ENCODE peak calls at places on chromosomes 6 and 20, in seven cellular contexts. One of them, this sample, is unnamed.

GRCh38 chr6:146770275-146770964 is 171.6 kb downstream of the ADGB start:
- DNase-seq in epithelial cell of esophagus: no peak
- DNase-seq in heart left ventricle: no peak
- DNase-seq in neural progenitor cell: no peak
- DNase-seq in stomach: no peak
- DNase-seq in astrocyte of the spinal cord: no peak
- DNase-seq in IMR-90: no peak
- DNase-seq in this sample: no peak

GRCh38 chr6:17086469-17086868 is 15.4 kb upstream of the STMND1 start:
- DNase-seq in epithelial cell of esophagus: peak
- DNase-seq in heart left ventricle: peak
- DNase-seq in neural progenitor cell: peak
- DNase-seq in stomach: peak
- DNase-seq in astrocyte of the spinal cord: peak
- DNase-seq in IMR-90: peak
- DNase-seq in this sample: no peak

GRCh38 chr20:63132131-63132714 is 83.7 kb downstream of the YTHDF1 start:
- DNase-seq in epithelial cell of esophagus: no peak
- DNase-seq in heart left ventricle: peak
- DNase-seq in neural progenitor cell: no peak
- DNase-seq in stomach: no peak
- DNase-seq in astrocyte of the spinal cord: no peak
- DNase-seq in IMR-90: no peak
- DNase-seq in this sample: peak

GRCh38 chr6:138287144-138287955 is 69.1 kb upstream of the PBOV1 start:
- DNase-seq in epithelial cell of esophagus: peak
- DNase-seq in heart left ventricle: no peak
- DNase-seq in neural progenitor cell: peak
- DNase-seq in stomach: peak
- DNase-seq in astrocyte of the spinal cord: peak
- DNase-seq in IMR-90: no peak
- DNase-seq in this sample: no peak

GRCh38 chr6:51027283-51028065 is 208.8 kb downstream of the TFAP2B start:
- DNase-seq in epithelial cell of esophagus: no peak
- DNase-seq in heart left ventricle: no peak
- DNase-seq in neural progenitor cell: no peak
- DNase-seq in stomach: no peak
- DNase-seq in astrocyte of the spinal cord: no peak
- DNase-seq in IMR-90: no peak
- DNase-seq in this sample: no peak

GRCh38 chr20:59123011-59123676 is 40.5 kb upstream of the ZNF831 start:
- DNase-seq in epithelial cell of esophagus: no peak
- DNase-seq in heart left ventricle: no peak
- DNase-seq in neural progenitor cell: no peak
- DNase-seq in stomach: no peak
- DNase-seq in astrocyte of the spinal cord: no peak
- DNase-seq in IMR-90: no peak
- DNase-seq in this sample: no peak

GRCh38 chr6:33620584-33621395 is at the start of gene ITPR3:
- DNase-seq in epithelial cell of esophagus: peak
- DNase-seq in heart left ventricle: peak
- DNase-seq in neural progenitor cell: peak
- DNase-seq in stomach: peak
- DNase-seq in astrocyte of the spinal cord: peak
- DNase-seq in IMR-90: peak
- DNase-seq in this sample: no peak

GRCh38 chr6:122789862-122790739 is 1.0 kb downstream of the SMPDL3A start:
- DNase-seq in epithelial cell of esophagus: peak
- DNase-seq in heart left ventricle: peak
- DNase-seq in neural progenitor cell: peak
- DNase-seq in stomach: no peak
- DNase-seq in astrocyte of the spinal cord: peak
- DNase-seq in IMR-90: peak
- DNase-seq in this sample: no peak

GRCh38 chr6:11196511-11197174 is 35.8 kb downstream of the NEDD9 start:
- DNase-seq in epithelial cell of esophagus: no peak
- DNase-seq in heart left ventricle: no peak
- DNase-seq in neural progenitor cell: peak
- DNase-seq in stomach: no peak
- DNase-seq in astrocyte of the spinal cord: peak
- DNase-seq in IMR-90: peak
- DNase-seq in this sample: peak

GRCh38 chr6:77466055-77467028 is 3.1 kb upstream of the HTR1B start:
- DNase-seq in epithelial cell of esophagus: peak
- DNase-seq in heart left ventricle: no peak
- DNase-seq in neural progenitor cell: peak
- DNase-seq in stomach: peak
- DNase-seq in astrocyte of the spinal cord: peak
- DNase-seq in IMR-90: peak
- DNase-seq in this sample: no peak

GRCh38 chr20:62224113-62224855 is 4.2 kb upstream of the HRH3 start:
- DNase-seq in epithelial cell of esophagus: no peak
- DNase-seq in heart left ventricle: no peak
- DNase-seq in neural progenitor cell: no peak
- DNase-seq in stomach: no peak
- DNase-seq in astrocyte of the spinal cord: no peak
- DNase-seq in IMR-90: no peak
- DNase-seq in this sample: no peak

GRCh38 chr6:111306104-111306888 is 176.7 kb downstream of the REV3L start:
- DNase-seq in epithelial cell of esophagus: peak
- DNase-seq in heart left ventricle: no peak
- DNase-seq in neural progenitor cell: no peak
- DNase-seq in stomach: no peak
- DNase-seq in astrocyte of the spinal cord: no peak
- DNase-seq in IMR-90: no peak
- DNase-seq in this sample: no peak

GRCh38 chr6:37794825-37795224 is 24.7 kb upstream of the ZFAND3 start:
- DNase-seq in epithelial cell of esophagus: peak
- DNase-seq in heart left ventricle: no peak
- DNase-seq in neural progenitor cell: no peak
- DNase-seq in stomach: no peak
- DNase-seq in astrocyte of the spinal cord: peak
- DNase-seq in IMR-90: peak
- DNase-seq in this sample: no peak

GRCh38 chr6:35368038-35368887 is 25.9 kb downstream of the PPARD start:
- DNase-seq in epithelial cell of esophagus: peak
- DNase-seq in heart left ventricle: no peak
- DNase-seq in neural progenitor cell: no peak
- DNase-seq in stomach: no peak
- DNase-seq in astrocyte of the spinal cord: peak
- DNase-seq in IMR-90: peak
- DNase-seq in this sample: no peak

GRCh38 chr20:61871913-61872312 is 193.8 kb downstream of the TAF4 start:
- DNase-seq in epithelial cell of esophagus: no peak
- DNase-seq in heart left ventricle: no peak
- DNase-seq in neural progenitor cell: no peak
- DNase-seq in stomach: no peak
- DNase-seq in astrocyte of the spinal cord: no peak
- DNase-seq in IMR-90: no peak
- DNase-seq in this sample: no peak

GRCh38 chr20:60968853-60969720 is 283.0 kb upstream of the CDH4 start:
- DNase-seq in epithelial cell of esophagus: no peak
- DNase-seq in heart left ventricle: no peak
- DNase-seq in neural progenitor cell: no peak
- DNase-seq in stomach: no peak
- DNase-seq in astrocyte of the spinal cord: no peak
- DNase-seq in IMR-90: no peak
- DNase-seq in this sample: no peak

DNA sequence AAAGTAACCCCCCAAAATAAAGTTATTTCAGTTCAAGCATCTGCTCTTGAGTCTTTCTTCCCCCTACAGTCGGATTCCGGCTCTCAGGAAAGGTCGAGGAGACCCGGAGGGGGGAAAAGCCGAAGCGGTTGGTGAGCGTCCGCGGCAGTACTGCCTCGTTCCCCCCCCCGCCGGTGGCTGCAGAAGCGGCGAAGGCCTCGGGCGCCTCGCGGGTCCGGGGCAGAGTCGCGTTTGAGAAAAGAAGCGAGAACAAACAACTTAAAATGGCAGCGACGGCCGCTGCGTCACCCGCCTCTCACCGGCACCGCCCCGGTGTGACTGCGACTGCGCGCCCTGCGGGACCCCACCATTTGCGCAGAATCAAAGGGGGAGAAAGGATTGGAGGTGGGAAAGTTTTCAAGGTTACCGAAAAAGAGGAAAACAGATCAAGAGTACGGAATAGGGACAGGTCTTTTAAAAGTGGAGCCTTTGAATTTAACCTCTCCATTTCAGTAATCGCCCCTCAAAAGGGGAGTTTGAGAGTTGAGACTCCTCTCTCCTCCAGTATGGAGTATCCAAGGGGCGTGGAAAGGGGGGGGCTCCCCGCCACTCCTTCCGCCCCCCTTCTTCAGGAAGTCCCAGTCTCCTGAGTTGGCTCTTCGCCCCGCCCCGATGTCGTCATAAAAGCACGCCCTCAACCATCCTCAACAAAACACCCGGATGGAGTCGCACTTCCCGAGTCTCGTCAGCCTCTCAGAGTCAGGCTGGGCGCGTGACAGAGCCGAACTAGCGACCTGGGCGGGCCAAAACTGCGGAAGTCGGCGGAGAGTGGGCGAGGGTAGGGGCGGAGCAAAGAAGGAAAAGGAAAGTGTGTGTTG is 1.9 kb upstream of the C6orf62 start:
- DNase-seq in epithelial cell of esophagus: peak
- DNase-seq in heart left ventricle: peak
- DNase-seq in neural progenitor cell: peak
- DNase-seq in stomach: peak
- DNase-seq in astrocyte of the spinal cord: peak
- DNase-seq in IMR-90: peak
- DNase-seq in this sample: peak
- TF ChIP-seq CTCF in epithelial cell of esophagus: no peak
- TF ChIP-seq CTCF in heart left ventricle: no peak
- TF ChIP-seq CTCF in neural progenitor cell: no peak
- TF ChIP-seq CTCF in stomach: no peak
- TF ChIP-seq CTCF in astrocyte of the spinal cord: peak
- TF ChIP-seq CTCF in IMR-90: no peak
- TF ChIP-seq CTCF in this sample: no peak

DNA sequence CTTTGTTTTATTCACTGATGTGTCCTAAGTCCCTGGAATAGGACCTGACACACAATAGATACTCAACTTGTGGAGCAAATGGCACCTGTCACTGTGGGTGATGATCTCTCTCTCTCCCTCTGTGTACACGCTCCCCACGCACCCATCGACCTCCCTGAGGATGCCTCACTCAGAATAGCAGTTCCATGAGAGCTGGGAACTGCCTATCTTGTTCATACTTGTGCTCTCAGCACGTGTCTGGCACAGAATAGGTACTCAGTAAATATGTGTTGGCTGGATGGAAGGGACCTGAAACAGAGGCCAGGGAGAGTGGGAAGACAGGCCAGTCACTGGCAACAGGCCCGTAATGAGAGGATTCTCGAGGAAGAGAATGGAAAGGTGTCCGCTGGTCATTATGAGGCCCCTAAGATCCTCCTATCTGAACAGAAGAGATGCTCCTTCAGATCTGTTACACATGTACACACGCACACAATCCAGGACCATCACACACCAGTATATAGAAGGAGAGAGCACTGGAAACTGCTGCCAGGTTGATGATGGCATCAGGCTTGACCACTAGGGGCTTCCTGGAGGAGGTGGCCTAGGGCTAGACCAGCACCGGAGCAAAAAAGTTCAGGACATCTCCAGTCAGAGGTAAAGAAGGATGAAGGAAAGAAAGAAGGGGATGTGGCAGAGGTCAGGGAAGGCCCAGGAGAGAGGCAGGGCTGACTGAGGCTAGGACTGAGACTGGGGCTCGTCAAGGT is 30.9 kb downstream of the VEGFA start:
- DNase-seq in epithelial cell of esophagus: no peak
- DNase-seq in heart left ventricle: no peak
- DNase-seq in neural progenitor cell: no peak
- DNase-seq in stomach: no peak
- DNase-seq in astrocyte of the spinal cord: no peak
- DNase-seq in IMR-90: no peak
- DNase-seq in this sample: no peak
- TF ChIP-seq CTCF in epithelial cell of esophagus: peak
- TF ChIP-seq CTCF in heart left ventricle: no peak
- TF ChIP-seq CTCF in neural progenitor cell: peak
- TF ChIP-seq CTCF in stomach: no peak
- TF ChIP-seq CTCF in astrocyte of the spinal cord: no peak
- TF ChIP-seq CTCF in IMR-90: no peak
- TF ChIP-seq CTCF in this sample: no peak

GRCh38 chr20:9169409-9169808 is 100.5 kb downstream of the PLCB4 start:
- DNase-seq in epithelial cell of esophagus: no peak
- DNase-seq in heart left ventricle: no peak
- DNase-seq in neural progenitor cell: no peak
- DNase-seq in stomach: no peak
- DNase-seq in astrocyte of the spinal cord: no peak
- DNase-seq in IMR-90: no peak
- DNase-seq in this sample: no peak

GRCh38 chr20:9177278-9177677 is 108.4 kb downstream of the PLCB4 start:
- DNase-seq in epithelial cell of esophagus: no peak
- DNase-seq in heart left ventricle: no peak
- DNase-seq in neural progenitor cell: no peak
- DNase-seq in stomach: no peak
- DNase-seq in astrocyte of the spinal cord: no peak
- DNase-seq in IMR-90: no peak
- DNase-seq in this sample: no peak

GRCh38 chr20:9172908-9173307 is 104.0 kb downstream of the PLCB4 start:
- DNase-seq in epithelial cell of esophagus: peak
- DNase-seq in heart left ventricle: no peak
- DNase-seq in neural progenitor cell: no peak
- DNase-seq in stomach: no peak
- DNase-seq in astrocyte of the spinal cord: peak
- DNase-seq in IMR-90: no peak
- DNase-seq in this sample: no peak
- TF ChIP-seq CTCF in epithelial cell of esophagus: no peak
- TF ChIP-seq CTCF in heart left ventricle: peak
- TF ChIP-seq CTCF in neural progenitor cell: peak
- TF ChIP-seq CTCF in stomach: no peak
- TF ChIP-seq CTCF in astrocyte of the spinal cord: peak
- TF ChIP-seq CTCF in IMR-90: no peak
- TF ChIP-seq CTCF in this sample: peak

GRCh38 chr6:48733581-48733980 is 622.6 kb upstream of the PTCHD4 start:
- DNase-seq in epithelial cell of esophagus: peak
- DNase-seq in heart left ventricle: no peak
- DNase-seq in neural progenitor cell: no peak
- DNase-seq in stomach: no peak
- DNase-seq in astrocyte of the spinal cord: no peak
- DNase-seq in IMR-90: peak
- DNase-seq in this sample: no peak

DNA sequence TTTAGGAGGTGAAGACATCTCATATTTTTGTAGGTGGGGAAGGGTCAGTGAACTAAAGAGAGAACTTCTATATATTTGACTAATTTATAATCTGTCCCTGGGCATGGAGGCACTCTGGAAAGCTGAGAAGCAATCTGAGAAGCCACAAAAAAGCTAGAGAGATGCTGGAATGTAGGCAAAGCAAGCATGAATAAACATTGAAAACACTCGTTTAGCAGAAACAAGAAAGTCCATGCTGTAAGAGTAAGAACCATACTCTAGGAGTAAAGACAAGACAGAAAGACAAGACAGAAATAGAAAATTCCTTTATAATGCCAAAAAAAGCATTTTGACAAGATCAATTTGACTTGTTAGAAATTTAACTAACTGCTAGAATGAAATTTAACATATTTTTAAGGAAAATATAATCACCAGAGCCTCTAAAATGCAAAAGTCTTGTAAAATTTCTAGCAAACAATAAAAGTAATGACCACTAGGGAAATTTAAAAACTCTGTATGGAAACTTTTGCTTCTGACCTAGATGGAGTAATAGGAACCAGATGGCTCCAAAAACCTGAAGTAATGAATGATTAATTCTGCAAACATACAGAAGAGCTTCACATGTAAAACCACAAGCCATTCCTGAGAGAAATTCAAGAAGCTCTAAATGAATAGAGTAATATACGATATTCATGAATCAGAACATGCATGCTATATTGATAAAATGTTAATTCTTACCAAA is 625.6 kb upstream of the PTCHD4 start:
- DNase-seq in epithelial cell of esophagus: peak
- DNase-seq in heart left ventricle: no peak
- DNase-seq in neural progenitor cell: no peak
- DNase-seq in stomach: no peak
- DNase-seq in astrocyte of the spinal cord: peak
- DNase-seq in IMR-90: peak
- DNase-seq in this sample: no peak
- TF ChIP-seq CTCF in epithelial cell of esophagus: no peak
- TF ChIP-seq CTCF in heart left ventricle: no peak
- TF ChIP-seq CTCF in neural progenitor cell: no peak
- TF ChIP-seq CTCF in stomach: no peak
- TF ChIP-seq CTCF in astrocyte of the spinal cord: no peak
- TF ChIP-seq CTCF in IMR-90: peak
- TF ChIP-seq CTCF in this sample: peak